ENCODE peak calls at places on chromosomes 6 and 20, in ten cellular contexts. W is tibial nerve, D is uterus, R is upper lobe of left lung, A is esophagus squamous epithelium, S is adrenal gland, X is ovary, Z is stomach, M is sigmoid colon, E is esophagus muscularis mucosa. B is an unnamed sample.

GRCh38 chr20:62606551-62607201 is 35.6 kb upstream of the SLCO4A1 start:
- DNase-seq in D (peak), E (no peak), R (no peak), S (peak), X (peak), Z (peak), A (no peak), M (no peak), W (peak), B (no peak)

GRCh38 chr6:42403831-42404230 is 47.9 kb downstream of the TRERF1 start:
- DNase-seq in W (no peak), R (peak), A (no peak), E (no peak), Z (no peak), D (no peak), S (no peak), X (no peak), M (no peak), B (no peak)

GRCh38 chr6:106894978-106895702 is 79.4 kb downstream of the CD24 start:
- DNase-seq in E (no peak), R (no peak), A (no peak), X (no peak), M (no peak), W (no peak), S (no peak), Z (peak), D (no peak), B (no peak)

GRCh38 chr6:157962601-157963084 is 19.0 kb upstream of the SYNJ2 start:
- DNase-seq in S (no peak), D (no peak), R (no peak), M (no peak), E (no peak), W (no peak), Z (no peak), X (no peak), A (no peak), B (no peak)

GRCh38 chr20:32570401-32571190 is 14.5 kb downstream of the NOL4L start:
- DNase-seq in Z (no peak), S (no peak), W (no peak), M (no peak), R (no peak), X (no peak), D (no peak), A (no peak), E (no peak), B (no peak)

GRCh38 chr6:40244684-40245083 is 310.4 kb upstream of the MOCS1 start:
- DNase-seq in X (no peak), W (no peak), R (no peak), E (no peak), M (no peak), Z (no peak), A (no peak), D (no peak), S (no peak), B (no peak)

GRCh38 chr20:39225978-39226377 is 263.8 kb downstream of the DHX35 start:
- DNase-seq in Z (no peak), R (no peak), A (no peak), S (no peak), W (no peak), D (no peak), M (no peak), E (no peak), X (no peak), B (no peak)

GRCh38 chr20:46057856-46058655 is 29.0 kb downstream of the SLC12A5 start:
- DNase-seq in A (no peak), E (peak), Z (peak), W (peak), X (peak), S (peak), D (peak), M (peak), R (peak), B (peak)

GRCh38 chr6:142816024-142816423 is 129.0 kb downstream of the HIVEP2 start:
- DNase-seq in A (no peak), R (no peak), D (no peak), Z (no peak), W (no peak), S (no peak), X (no peak), M (no peak), E (no peak), B (no peak)

GRCh38 chr6:170444056-170444505 is 109.0 kb downstream of the PSMB1 start:
- DNase-seq in M (no peak), D (no peak), X (no peak), E (no peak), S (no peak), W (no peak), Z (no peak), A (no peak), R (no peak), B (no peak)

GRCh38 chr6:67608099-67608749 is 1026.9 kb upstream of the ADGRB3 start:
- DNase-seq in R (no peak), E (no peak), D (no peak), Z (no peak), S (no peak), A (no peak), W (no peak), X (no peak), M (no peak), B (no peak)

GRCh38 chr6:166434336-166434735 is 51.6 kb upstream of the MPC1 start:
- DNase-seq in X (no peak), A (no peak), D (no peak), S (no peak), M (no peak), R (no peak), E (no peak), Z (peak), W (no peak), B (peak)

GRCh38 chr6:32168350-32168749 is 4.0 kb downstream of the EGFL8 start:
- DNase-seq in D (no peak), Z (no peak), M (no peak), X (no peak), W (no peak), R (no peak), E (no peak), A (no peak), S (no peak), B (no peak)

GRCh38 chr20:39195495-39196129 is 233.5 kb downstream of the DHX35 start:
- DNase-seq in S (no peak), E (no peak), Z (no peak), A (no peak), X (no peak), M (no peak), D (no peak), W (no peak), R (no peak), B (no peak)

GRCh38 chr6:84161190-84161589 is 66.3 kb downstream of the CEP162 start:
- DNase-seq in S (no peak), X (no peak), E (no peak), R (no peak), A (no peak), W (no peak), D (no peak), Z (no peak), M (no peak), B (no peak)

GRCh38 chr6:150940951-150941350 is 75.4 kb downstream of the MTHFD1L start:
- DNase-seq in A (no peak), M (no peak), W (no peak), E (no peak), S (no peak), D (no peak), Z (no peak), X (no peak), R (no peak), B (no peak)

GRCh38 chr6:159935633-159936032 is 33.2 kb upstream of the IGF2R start:
- DNase-seq in M (no peak), A (no peak), R (no peak), D (no peak), S (peak), Z (no peak), E (no peak), X (no peak), W (no peak), B (no peak)

GRCh38 chr6:148700713-148701392 is 46.0 kb upstream of the UST start:
- DNase-seq in X (no peak), S (peak), R (no peak), A (no peak), Z (no peak), E (no peak), D (no peak), W (no peak), M (no peak), B (no peak)

GRCh38 chr20:61514805-61515505 is 262.9 kb downstream of the CDH4 start:
- DNase-seq in Z (no peak), A (no peak), X (no peak), R (no peak), M (no peak), D (no peak), S (no peak), W (no peak), E (no peak), B (no peak)

GRCh38 chr6:87334683-87335082 is 5.6 kb upstream of the GJB7 start:
- DNase-seq in E (no peak), Z (no peak), A (no peak), X (no peak), S (no peak), M (no peak), W (no peak), R (no peak), D (no peak), B (no peak)

GRCh38 chr6:163170294-163170883 is 244.1 kb upstream of the QKI start:
- DNase-seq in X (no peak), E (no peak), W (no peak), S (no peak), Z (no peak), D (no peak), R (no peak), M (no peak), A (no peak), B (no peak)

GRCh38 chr20:39632176-39632575 is 670.0 kb downstream of the DHX35 start:
- DNase-seq in A (no peak), R (no peak), S (no peak), Z (no peak), E (peak), M (no peak), D (no peak), W (no peak), X (no peak), B (no peak)

GRCh38 chr6:164106345-164106769 is 691.8 kb downstream of the QKI start:
- DNase-seq in E (no peak), Z (no peak), S (no peak), X (no peak), W (no peak), M (no peak), R (no peak), A (no peak), D (no peak), B (no peak)

GRCh38 chr6:163254341-163254835 is 160.1 kb upstream of the QKI start:
- DNase-seq in D (no peak), A (no peak), Z (no peak), S (no peak), W (no peak), R (no peak), E (no peak), M (no peak), X (no peak), B (no peak)

GRCh38 chr6:3755637-3756515 is 4.4 kb upstream of the PXDC1 start:
- DNase-seq in D (no peak), X (no peak), M (no peak), S (no peak), A (no peak), W (no peak), Z (no peak), R (no peak), E (no peak), B (no peak)

GRCh38 chr6:145241039-145241438 is 494.3 kb downstream of the EPM2A start:
- DNase-seq in S (no peak), A (no peak), X (no peak), W (no peak), R (no peak), E (no peak), D (no peak), M (no peak), Z (no peak), B (no peak)

GRCh38 chr6:76771076-76771634 is 692.1 kb downstream of the HTR1B start:
- DNase-seq in X (no peak), S (peak), A (no peak), M (no peak), R (no peak), W (no peak), Z (peak), D (no peak), E (no peak), B (no peak)

GRCh38 chr6:87968435-87969278 is 79.0 kb upstream of the SPACA1 start:
- DNase-seq in M (no peak), R (peak), X (no peak), S (no peak), Z (peak), E (no peak), D (no peak), A (no peak), W (no peak), B (no peak)

GRCh38 chr6:150977276-150977675 is 111.8 kb downstream of the MTHFD1L start:
- DNase-seq in X (no peak), E (no peak), A (no peak), D (no peak), S (no peak), W (no peak), M (no peak), R (no peak), Z (no peak), B (no peak)

GRCh38 chr20:59253779-59254319 is 46.6 kb upstream of the EDN3 start:
- DNase-seq in A (no peak), E (no peak), M (no peak), S (no peak), Z (no peak), D (no peak), R (no peak), W (no peak), X (no peak), B (no peak)

GRCh38 chr6:90434096-90434495 is 137.5 kb upstream of the BACH2 start:
- DNase-seq in A (no peak), E (no peak), Z (no peak), R (no peak), M (no peak), X (no peak), S (no peak), D (no peak), W (no peak), B (no peak)

GRCh38 chr6:87909849-87910248 is 137.8 kb upstream of the SPACA1 start:
- DNase-seq in M (no peak), D (no peak), W (no peak), X (no peak), A (no peak), R (no peak), Z (no peak), S (no peak), E (no peak), B (no peak)

GRCh38 chr20:63686492-63687321 is 9.7 kb upstream of the TNFRSF6B start:
- DNase-seq in X (peak), A (no peak), S (peak), E (peak), D (peak), Z (peak), R (peak), M (peak), W (peak), B (peak)

GRCh38 chr20:61569836-61570235 is 317.8 kb downstream of the CDH4 start:
- DNase-seq in D (no peak), A (no peak), R (no peak), Z (no peak), E (no peak), X (no peak), S (no peak), M (no peak), W (no peak), B (no peak)

GRCh38 chr20:10259166-10259565 is 40.5 kb downstream of the SNAP25 start:
- DNase-seq in S (no peak), M (no peak), R (no peak), Z (no peak), X (no peak), D (no peak), A (no peak), E (no peak), W (no peak), B (no peak)

GRCh38 chr20:1402149-1402548 is 9.3 kb upstream of the FKBP1A start:
- DNase-seq in S (no peak), Z (no peak), D (no peak), W (no peak), M (no peak), A (no peak), X (no peak), R (no peak), E (peak), B (peak)

GRCh38 chr20:53354314-53354713 is 239.3 kb downstream of the ZNF217 start:
- DNase-seq in D (no peak), R (no peak), M (no peak), E (no peak), Z (no peak), W (no peak), A (no peak), S (no peak), X (no peak), B (no peak)
- TF ChIP-seq POLR2A in D (no peak), R (no peak), M (no peak), E (no peak), Z (no peak), W (no peak), A (no peak), S (no peak), X (no peak), B (no peak)

DNA sequence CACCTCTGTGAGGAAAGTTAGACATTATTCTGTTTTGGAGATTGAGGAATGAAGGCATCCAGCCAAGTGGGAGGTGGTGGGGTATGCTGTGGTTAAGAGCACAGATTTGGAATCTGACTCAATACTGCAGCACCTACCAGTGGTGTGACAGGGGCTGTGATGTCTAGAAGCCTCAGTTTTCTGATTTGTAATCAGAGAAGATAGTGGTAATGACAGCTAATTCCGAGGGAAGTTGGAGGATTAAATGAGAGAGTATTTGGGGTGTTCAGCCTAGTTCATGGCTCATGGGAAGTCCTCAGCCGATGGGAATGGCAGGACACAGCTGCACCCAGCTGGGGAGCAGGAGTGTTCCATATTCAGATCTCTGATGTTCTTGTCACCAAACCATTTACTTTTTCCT is 9.2 kb downstream of the SLC9A8 start:
- DNase-seq in S (no peak), W (no peak), Z (no peak), X (peak), R (no peak), M (no peak), D (no peak), E (no peak), A (no peak), B (no peak)
- TF ChIP-seq CTCF in S (no peak), W (peak), Z (no peak), X (no peak), R (peak), M (no peak), D (peak), E (no peak), A (no peak), B (no peak)

GRCh38 chr6:7137335-7138106 is 29.8 kb downstream of the RREB1 start:
- DNase-seq in R (peak), D (peak), X (peak), E (no peak), Z (no peak), W (no peak), S (peak), A (no peak), M (peak), B (peak)
- TF ChIP-seq POLR2A in R (no peak), D (no peak), X (no peak), E (no peak), Z (no peak), W (no peak), S (no peak), A (no peak), M (no peak), B (no peak)

DNA sequence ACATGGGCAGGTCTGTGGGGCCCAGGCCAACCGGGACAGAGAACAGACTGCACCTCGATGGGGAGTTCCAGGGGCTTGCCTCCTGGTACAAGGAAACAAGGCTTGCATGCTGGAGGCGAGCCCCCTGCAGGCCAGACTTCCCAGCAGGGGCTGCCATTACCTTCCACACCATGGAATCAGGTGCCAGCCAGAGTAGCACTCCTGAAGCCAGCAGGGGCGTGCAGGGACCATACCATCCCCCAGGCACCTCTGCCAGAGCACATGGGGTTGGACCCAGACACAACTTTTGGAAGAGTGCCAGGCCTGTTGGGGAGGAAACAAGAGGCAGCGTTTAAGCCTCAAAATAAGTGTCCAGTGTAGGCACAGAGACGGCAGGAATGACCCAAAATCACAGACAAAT is 6.5 kb downstream of the DDO start:
- DNase-seq in Z (no peak), E (no peak), S (no peak), D (no peak), X (no peak), M (no peak), A (no peak), R (no peak), W (no peak), B (no peak)
- TF ChIP-seq CTCF in Z (no peak), E (no peak), S (no peak), D (no peak), X (no peak), M (no peak), A (no peak), R (no peak), W (no peak), B (no peak)

GRCh38 chr6:144064402-144064830 is 31.0 kb downstream of the SF3B5 start:
- DNase-seq in W (peak), R (peak), D (no peak), E (no peak), Z (peak), A (no peak), X (no peak), S (peak), M (peak), B (peak)

GRCh38 chr6:144062757-144063156 is 32.6 kb downstream of the SF3B5 start:
- DNase-seq in S (no peak), A (no peak), D (no peak), M (no peak), R (no peak), W (no peak), E (no peak), X (no peak), Z (no peak), B (no peak)

GRCh38 chr6:144064831-144065668 is 30.3 kb downstream of the SF3B5 start:
- DNase-seq in M (no peak), E (no peak), R (no peak), W (no peak), A (no peak), Z (no peak), X (no peak), D (no peak), S (no peak), B (no peak)

GRCh38 chr6:144063246-144063743 is 32.1 kb downstream of the SF3B5 start:
- DNase-seq in R (peak), X (no peak), W (no peak), S (peak), E (no peak), A (no peak), D (no peak), M (no peak), Z (no peak), B (peak)

GRCh38 chr6:144063744-144064401 is 31.5 kb downstream of the SF3B5 start:
- DNase-seq in X (peak), M (peak), W (peak), R (peak), S (peak), D (peak), A (peak), E (peak), Z (peak), B (peak)
- TF ChIP-seq POLR2A in X (no peak), M (peak), W (peak), R (no peak), S (peak), D (peak), A (no peak), E (peak), Z (no peak), B (no peak)

DNA sequence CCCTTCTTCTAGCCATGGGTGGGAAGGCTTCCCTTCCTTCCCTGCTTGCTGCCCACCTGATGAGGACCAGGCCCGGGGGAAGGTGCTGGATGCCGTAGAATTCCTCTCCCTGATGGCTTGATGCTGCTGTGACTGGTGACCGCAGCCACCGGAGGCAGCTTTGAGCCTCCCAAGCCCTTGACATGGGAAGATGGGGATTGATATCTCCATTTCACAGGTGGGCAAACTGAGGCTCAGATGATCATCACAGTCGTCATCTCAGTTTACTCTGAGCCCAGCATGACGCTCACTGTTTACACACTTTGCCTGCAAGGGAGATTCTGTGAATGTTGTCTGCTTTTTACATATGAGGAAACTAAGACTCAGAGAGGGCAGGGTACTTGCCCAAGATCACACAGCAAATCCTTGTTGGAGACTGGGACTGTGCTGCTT is 43.9 kb downstream of the SRC start:
- DNase-seq in X (peak), W (no peak), Z (no peak), S (no peak), E (no peak), R (peak), D (no peak), A (no peak), M (peak), B (no peak)
- TF ChIP-seq CTCF in X (no peak), W (no peak), Z (no peak), S (no peak), E (no peak), R (no peak), D (no peak), A (no peak), M (no peak), B (no peak)

GRCh38 chr20:20611165-20611564 is 101.3 kb downstream of the RALGAPA2 start:
- DNase-seq in Z (no peak), W (no peak), R (no peak), A (no peak), D (no peak), M (no peak), X (no peak), E (no peak), S (no peak), B (no peak)
- TF ChIP-seq POLR2A in Z (no peak), W (no peak), R (no peak), A (no peak), D (no peak), M (no peak), X (no peak), E (no peak), S (no peak), B (no peak)

B was measured in lower leg skin.